ENCODE peak calls at places on chromosomes 16 and 17, in four cellular contexts. V is K562, Z is GM12878, R is HepG2. Y is an unnamed sample.

GRCh38 chr16:59392911-59393310 is 658.8 kb upstream of the GOT2 start:
- DNase-seq in V (no peak), Z (no peak), R (no peak), Y (no peak)

GRCh38 chr16:77433146-77433545 is 1.7 kb downstream of the ADAMTS18 start:
- DNase-seq in Z (no peak), V (no peak), R (no peak), Y (no peak)

GRCh38 chr17:81416612-81417011 is 21.4 kb downstream of the BAHCC1 start:
- DNase-seq in Z (no peak), R (no peak), V (no peak), Y (no peak)

GRCh38 chr17:28341516-28341915 is 6.0 kb downstream of the TNFAIP1 start:
- DNase-seq in Z (no peak), V (no peak), R (no peak), Y (no peak)

GRCh38 chr16:63461248-63461841 is 1425.1 kb upstream of the CDH8 start:
- DNase-seq in R (peak), V (peak), Z (no peak), Y (no peak)

GRCh38 chr17:50458290-50458689 is 10.4 kb downstream of the CHAD start:
- DNase-seq in V (no peak), Z (no peak), R (no peak), Y (no peak)

GRCh38 chr16:17431904-17432625 is 38.7 kb downstream of the XYLT1 start:
- DNase-seq in Z (no peak), V (no peak), R (no peak), Y (no peak)

GRCh38 chr16:873889-874288 is 73.4 kb upstream of the GNG13 start:
- DNase-seq in R (no peak), Z (no peak), V (no peak), Y (no peak)

GRCh38 chr17:63579633-63580032 is 21.1 kb upstream of the TACO1 start:
- DNase-seq in R (peak), V (no peak), Z (no peak), Y (no peak)

GRCh38 chr16:69839240-69839688 is 77.1 kb downstream of the WWP2 start:
- DNase-seq in R (peak), V (no peak), Z (no peak), Y (no peak)

GRCh38 chr17:27793168-27793905 is 7.0 kb downstream of the NOS2 start:
- DNase-seq in R (no peak), V (peak), Z (no peak), Y (no peak)

GRCh38 chr16:56858375-56858774 is 6.6 kb upstream of the SLC12A3 start:
- DNase-seq in Z (no peak), R (no peak), V (no peak), Y (no peak)

GRCh38 chr17:32819035-32819434 is 57.9 kb downstream of the MYO1D start:
- DNase-seq in Z (no peak), R (no peak), V (peak), Y (no peak)

GRCh38 chr17:80034977-80035686 is 540 bp downstream of the TBC1D16 start:
- DNase-seq in Z (no peak), V (no peak), R (no peak), Y (no peak)

GRCh38 chr17:27352481-27353460 is 58.9 kb downstream of the WSB1 start:
- DNase-seq in R (no peak), Z (no peak), V (no peak), Y (no peak)

GRCh38 chr16:31078597-31079341 is 4.5 kb downstream of the ZNF646 start:
- DNase-seq in Z (no peak), V (no peak), R (no peak), Y (no peak)

GRCh38 chr17:74282587-74283370 is 8.7 kb downstream of the DNAI2 start:
- DNase-seq in Z (peak), V (peak), R (peak), Y (no peak)

GRCh38 chr16:84312783-84313382 is 18.2 kb downstream of the WFDC1 start:
- DNase-seq in R (no peak), Z (no peak), V (no peak), Y (peak)

GRCh38 chr16:46894011-46894672 is 10.0 kb downstream of the GPT2 start:
- DNase-seq in Z (no peak), R (no peak), V (no peak), Y (no peak)

GRCh38 chr16:1026057-1026783 is 44.6 kb downstream of the SOX8 start:
- DNase-seq in Z (no peak), V (no peak), R (no peak), Y (no peak)

GRCh38 chr17:8122923-8123694 is 797 bp downstream of the HES7 start:
- DNase-seq in Z (no peak), V (peak), R (no peak), Y (no peak)

GRCh38 chr17:43578699-43579569 is 32.8 kb upstream of the ETV4 start:
- DNase-seq in V (no peak), R (peak), Z (peak), Y (no peak)

GRCh38 chr16:78684040-78684611 is 584.7 kb downstream of the WWOX start:
- DNase-seq in Z (no peak), V (no peak), R (peak), Y (no peak)

GRCh38 chr17:44741316-44741715 is 17.5 kb upstream of the ADAM11 start:
- DNase-seq in R (no peak), V (no peak), Z (no peak), Y (no peak)

GRCh38 chr17:44733753-44734152 is 25.0 kb upstream of the ADAM11 start:
- DNase-seq in R (peak), Z (no peak), V (peak), Y (no peak)

GRCh38 chr17:44734272-44734671 is 24.5 kb upstream of the ADAM11 start:
- DNase-seq in R (no peak), V (no peak), Z (no peak), Y (no peak)

GRCh38 chr17:44736551-44737240 is 22.1 kb upstream of the ADAM11 start:
- DNase-seq in R (no peak), V (no peak), Z (no peak), Y (no peak)

DNA sequence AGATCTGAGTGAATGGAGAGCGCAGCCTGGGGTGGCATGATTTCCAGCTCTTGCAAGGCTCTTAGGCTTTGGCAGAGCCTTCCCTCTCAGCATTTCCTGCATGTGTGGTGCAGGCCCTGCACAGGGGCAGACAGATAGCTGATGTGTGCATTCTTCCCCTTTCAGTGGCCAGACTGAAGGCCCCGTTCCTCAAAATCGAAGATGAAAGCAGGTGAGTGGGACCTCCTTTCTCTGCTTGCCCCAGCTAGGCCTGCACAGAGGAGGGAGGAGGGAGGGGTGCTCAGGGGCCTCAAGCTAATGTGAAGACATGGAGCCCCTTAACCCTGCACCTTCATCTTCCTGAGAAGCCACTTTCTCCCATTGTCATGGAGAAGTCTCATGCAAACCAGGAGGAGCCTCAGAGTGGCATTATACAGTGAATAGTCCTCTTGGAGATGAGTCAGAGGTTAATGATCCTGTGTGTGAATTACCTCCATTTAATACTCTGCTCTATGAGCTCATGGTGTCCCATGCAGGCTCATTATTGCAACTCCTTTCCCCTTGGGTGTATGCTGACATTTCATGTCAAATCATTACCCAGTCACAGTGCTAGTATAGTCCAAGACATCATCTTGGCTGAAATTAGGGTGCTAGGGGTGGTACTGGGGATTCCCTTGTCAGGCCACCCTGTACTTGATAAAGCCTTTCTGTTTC is 20.4 kb upstream of the ADAM11 start:
- DNase-seq in V (no peak), Z (peak), R (no peak), Y (no peak)
- TF ChIP-seq ZBTB33 in V (no peak), Z (no peak), R (no peak), Y (no peak)

GRCh38 chr16:58000706-58001676 is at the start of gene USB1:
- DNase-seq in R (peak), Z (peak), V (peak), Y (peak)
- TF ChIP-seq REST in R (peak), Z (no peak), V (peak), Y (no peak)

GRCh38 chr16:72066747-72067146 is 3.7 kb downstream of the HPR start:
- DNase-seq in Z (no peak), R (peak), V (peak), Y (peak)
- TF ChIP-seq SRF in Z (no peak), R (no peak), V (no peak), Y (no peak)

DNA sequence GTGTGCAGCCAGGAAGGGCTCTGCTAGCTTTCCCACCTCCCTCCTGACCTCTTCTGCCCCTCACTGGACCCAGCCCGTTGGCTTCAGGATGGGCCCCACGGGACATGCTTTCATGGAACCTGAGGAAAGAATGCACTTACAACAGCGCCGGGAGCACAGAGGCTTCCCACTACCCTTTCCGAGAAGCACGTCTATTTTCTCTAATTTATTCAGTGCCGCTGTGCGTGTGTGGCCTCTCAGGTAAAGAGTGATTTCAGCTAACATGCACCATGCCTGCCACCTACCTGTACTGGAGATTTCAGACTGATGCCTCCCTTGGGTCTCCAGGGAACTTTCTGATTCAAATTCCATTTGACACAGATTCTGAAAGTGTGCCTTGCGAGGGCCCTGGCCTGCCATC is 140.1 kb downstream of the CYLD start:
- DNase-seq in Z (no peak), R (no peak), V (no peak), Y (no peak)
- TF ChIP-seq ZBTB33 in Z (no peak), R (no peak), V (no peak), Y (no peak)

GRCh38 chr16:12995721-12996372 is 94.4 kb downstream of the SHISA9 start:
- DNase-seq in V (no peak), R (no peak), Z (no peak), Y (no peak)

GRCh38 chr16:12998376-12999085 is 97.1 kb downstream of the SHISA9 start:
- DNase-seq in Z (no peak), V (no peak), R (no peak), Y (no peak)

GRCh38 chr16:12994402-12994801 is 93.0 kb downstream of the SHISA9 start:
- DNase-seq in Z (no peak), R (no peak), V (no peak), Y (no peak)

DNA sequence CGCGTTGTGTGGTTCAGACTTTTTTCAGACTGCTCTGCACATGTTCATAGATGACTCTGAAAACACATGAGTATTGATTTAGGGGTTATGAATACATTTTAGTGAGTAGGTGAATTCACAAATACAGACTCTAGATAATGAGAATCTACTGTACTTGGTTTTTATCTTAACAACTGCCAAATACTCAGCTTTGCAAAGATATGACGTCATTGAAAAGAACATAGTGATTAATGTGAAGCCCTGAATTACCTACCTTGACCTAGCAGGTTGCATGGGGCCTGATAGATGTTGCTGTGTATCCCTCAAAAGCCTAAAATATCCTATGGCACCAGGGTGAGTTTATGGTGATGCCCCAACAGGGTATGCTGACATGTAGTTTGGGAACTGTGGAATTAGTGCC is 98.0 kb downstream of the SHISA9 start:
- DNase-seq in R (no peak), Z (no peak), V (no peak), Y (no peak)
- TF ChIP-seq REST in R (no peak), Z (no peak), V (no peak), Y (no peak)

GRCh38 chr16:65833171-65833871 is 533.2 kb upstream of the CDH5 start:
- DNase-seq in V (peak), R (no peak), Z (no peak), Y (no peak)
- TF ChIP-seq SRF in V (no peak), R (no peak), Z (no peak), Y (no peak)

GRCh38 chr16:80627108-80627507 is 86.3 kb downstream of the DYNLRB2 start:
- DNase-seq in V (no peak), Z (no peak), R (no peak), Y (no peak)
- TF ChIP-seq ZBTB33 in V (no peak), Z (no peak), R (no peak), Y (no peak)

GRCh38 chr17:6439951-6440350 is 4.3 kb upstream of the PIMREG start:
- DNase-seq in Z (no peak), R (peak), V (no peak), Y (no peak)
- TF ChIP-seq REST in Z (no peak), R (no peak), V (no peak), Y (no peak)

GRCh38 chr16:4272114-4272954 is 489 bp downstream of the TFAP4 start:
- DNase-seq in V (peak), Z (no peak), R (peak), Y (no peak)
- TF ChIP-seq SRF in V (no peak), Z (no peak), R (no peak), Y (no peak)

Y was measured in HCT116.